ENCODE peak calls at places on chromosomes 4 and X, in ten cellular contexts. J is transverse colon, U is H1, T is K562, Q is upper lobe of left lung, X is tibial nerve, P is stomach, E is SK-N-SH, W is ovary, S is A549. B is an unnamed sample.

GRCh38 chrX:65706041-65706828 is 38.8 kb downstream of the MSN start:
- DNase-seq in P (no peak), W (no peak), S (peak), T (no peak), U (no peak), E (no peak), J (no peak), X (no peak), Q (peak), B (no peak)

GRCh38 chrX:112058255-112058654 is 24.3 kb downstream of the TRPC5 start:
- DNase-seq in S (no peak), W (no peak), Q (no peak), X (no peak), P (no peak), T (no peak), J (no peak), U (no peak), E (no peak), B (no peak)

GRCh38 chr4:122616910-122617596 is 3.8 kb downstream of the IL21 start:
- DNase-seq in S (no peak), P (no peak), E (no peak), Q (no peak), T (no peak), J (no peak), X (no peak), W (no peak), U (no peak), B (no peak)

GRCh38 chr4:101977096-101977495 is 186.6 kb downstream of the BANK1 start:
- DNase-seq in W (no peak), S (peak), T (no peak), E (no peak), U (no peak), X (no peak), Q (peak), J (no peak), P (no peak), B (no peak)

GRCh38 chr4:3689576-3690551 is 76.3 kb upstream of the ADRA2C start:
- DNase-seq in S (no peak), X (no peak), U (no peak), W (no peak), P (no peak), Q (no peak), T (no peak), E (no peak), J (no peak), B (no peak)

GRCh38 chr4:177229331-177229730 is 80.3 kb upstream of the NEIL3 start:
- DNase-seq in P (no peak), S (no peak), X (no peak), T (no peak), U (no peak), E (no peak), J (no peak), W (no peak), Q (no peak), B (no peak)

GRCh38 chrX:130110379-130111219 is at the start of gene ELF4:
- DNase-seq in E (peak), J (peak), S (peak), Q (peak), T (peak), U (no peak), W (peak), X (no peak), P (peak), B (no peak)

GRCh38 chrX:105315301-105315700 is 94.8 kb upstream of the TEX13A start:
- DNase-seq in T (no peak), S (no peak), X (no peak), Q (no peak), W (no peak), U (no peak), J (no peak), P (no peak), E (no peak), B (no peak)

GRCh38 chr4:127503111-127503510 is 129.6 kb upstream of the INTU start:
- DNase-seq in S (no peak), P (no peak), U (peak), Q (no peak), T (no peak), J (no peak), E (no peak), W (no peak), X (no peak), B (no peak)
- TF ChIP-seq EP300 in S (no peak), P (no peak), U (no peak), Q (no peak), T (no peak), J (no peak), E (no peak), W (no peak), X (no peak), B (no peak)

DNA sequence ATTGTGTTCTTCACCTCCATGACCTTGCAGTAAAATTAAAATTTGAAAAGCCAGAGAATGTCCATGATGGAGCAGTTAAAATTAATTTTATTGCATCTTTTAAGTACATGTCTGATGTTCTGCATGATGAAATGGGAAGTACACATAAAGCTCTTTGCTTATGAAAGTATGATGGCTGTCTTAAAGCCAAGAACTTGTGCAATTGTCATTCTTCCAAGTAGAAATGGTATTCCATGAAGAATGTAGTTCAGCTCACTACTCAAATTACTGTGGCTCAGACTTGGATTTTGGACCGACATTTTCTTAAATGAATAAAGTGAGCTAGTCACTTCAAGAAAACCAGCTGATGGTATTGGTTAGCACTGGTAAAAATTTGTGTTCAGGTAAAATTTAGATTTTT is 161.7 kb upstream of the CXCL13 start:
- DNase-seq in X (no peak), P (no peak), W (no peak), J (no peak), S (no peak), Q (no peak), U (no peak), E (no peak), T (no peak), B (no peak)
- TF ChIP-seq EP300 in X (no peak), P (no peak), W (no peak), J (no peak), S (no peak), Q (no peak), U (no peak), E (no peak), T (no peak), B (no peak)

DNA sequence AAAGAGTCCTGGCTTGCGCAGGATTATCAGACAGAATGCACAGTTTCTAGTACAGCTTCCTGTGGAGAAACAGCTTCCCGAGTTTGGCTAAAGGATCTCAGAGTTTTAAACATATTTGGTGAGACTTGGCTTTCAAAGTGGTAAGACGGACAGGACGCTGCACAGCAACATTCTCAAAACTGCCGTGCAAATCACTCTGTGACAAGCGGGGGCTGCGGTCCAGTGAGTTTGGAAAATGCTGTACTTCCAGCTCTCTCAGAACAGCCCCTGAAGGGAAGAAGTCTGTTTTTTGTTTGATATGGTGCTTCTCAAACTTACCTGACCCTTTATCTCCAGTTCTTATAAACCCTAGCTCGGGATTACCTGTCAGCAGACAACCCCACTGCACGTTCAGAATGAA is 18.1 kb downstream of the LGI2 start:
- DNase-seq in Q (no peak), T (no peak), U (no peak), E (no peak), W (no peak), P (no peak), X (no peak), S (no peak), J (no peak), B (no peak)
- TF ChIP-seq EP300 in Q (no peak), T (no peak), U (no peak), E (no peak), W (no peak), P (no peak), X (no peak), S (no peak), J (no peak), B (no peak)

DNA sequence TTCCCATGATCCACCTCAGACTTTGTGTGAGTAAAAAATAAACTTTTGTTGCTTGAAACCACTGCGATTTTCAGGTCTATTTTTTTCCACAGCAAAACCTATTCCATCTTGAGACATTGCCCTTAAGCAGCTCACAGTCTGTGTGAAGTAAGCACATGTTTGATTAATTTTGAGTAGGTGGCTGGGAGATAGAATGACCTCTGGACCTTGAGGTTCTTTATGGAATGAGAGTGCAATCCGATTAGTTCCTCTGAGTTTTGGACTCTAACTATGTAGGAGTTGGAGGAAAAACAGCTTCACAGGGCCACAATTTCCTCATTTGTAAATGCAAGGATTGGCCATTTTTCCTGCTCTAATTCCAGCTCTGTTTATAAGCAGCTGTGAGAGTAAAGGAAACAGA is 234.1 kb upstream of the IGFBP7 start:
- DNase-seq in X (no peak), Q (no peak), U (no peak), J (no peak), T (no peak), W (no peak), E (no peak), S (no peak), P (no peak), B (no peak)
- TF ChIP-seq EP300 in X (no peak), Q (no peak), U (no peak), J (no peak), T (no peak), W (no peak), E (no peak), S (no peak), P (no peak), B (no peak)